ENCODE peak calls at places on chromosomes 12 and 14, in seven cellular contexts. E, O, Y, R, W, M and C are unnamed samples.

GRCh38 chr14:101476258-101476930 is 84.9 kb upstream of the DIO3 start:
- DNase-seq in E (peak), O (no peak), Y (no peak), R (no peak), W (no peak), M (no peak), C (no peak)

GRCh38 chr14:84555493-84555892 is 974.5 kb upstream of the FLRT2 start:
- DNase-seq in E (no peak), O (no peak), Y (no peak), R (no peak), W (no peak), M (no peak), C (no peak)

GRCh38 chr12:127150028-127150427 is 1116.9 kb upstream of the TMEM132C start:
- DNase-seq in E (no peak), O (no peak), Y (no peak), R (no peak), W (no peak), M (no peak), C (no peak)

GRCh38 chr14:103188691-103189480 is 65.6 kb downstream of the TNFAIP2 start:
- DNase-seq in E (no peak), O (peak), Y (peak), R (no peak), W (no peak), M (no peak), C (no peak)

GRCh38 chr14:61609143-61609851 is 86.0 kb upstream of the HIF1A start:
- DNase-seq in E (no peak), O (peak), Y (no peak), R (no peak), W (no peak), M (peak), C (no peak)

GRCh38 chr14:24317141-24317927 is 6.0 kb downstream of the LTB4R start:
- DNase-seq in E (no peak), O (no peak), Y (no peak), R (no peak), W (no peak), M (no peak), C (no peak)

GRCh38 chr12:89245090-89245489 is 107.2 kb downstream of the DUSP6 start:
- DNase-seq in E (no peak), O (no peak), Y (no peak), R (no peak), W (no peak), M (no peak), C (peak)

GRCh38 chr14:50397461-50398196 is 948 bp upstream of the CDKL1 start:
- DNase-seq in E (no peak), O (no peak), Y (no peak), R (no peak), W (no peak), M (no peak), C (no peak)

GRCh38 chr12:45234134-45234865 is 18.4 kb downstream of the ANO6 start:
- DNase-seq in E (no peak), O (peak), Y (no peak), R (peak), W (no peak), M (no peak), C (no peak)

GRCh38 chr14:72792051-72792788 is 101.7 kb downstream of the DPF3 start:
- DNase-seq in E (no peak), O (peak), Y (no peak), R (no peak), W (no peak), M (no peak), C (no peak)

GRCh38 chr14:73762375-73762822 is 48.2 kb upstream of the PNMA1 start:
- DNase-seq in E (no peak), O (peak), Y (peak), R (no peak), W (no peak), M (no peak), C (no peak)

GRCh38 chr12:118271770-118272417 is 100.8 kb downstream of the TAOK3 start:
- DNase-seq in E (no peak), O (peak), Y (no peak), R (peak), W (no peak), M (no peak), C (no peak)

GRCh38 chr12:108630481-108631207 is 3.0 kb downstream of the SELPLG start:
- DNase-seq in E (no peak), O (no peak), Y (no peak), R (no peak), W (no peak), M (no peak), C (no peak)

GRCh38 chr14:49622022-49622607 is 1.5 kb downstream of the MGAT2 start:
- DNase-seq in E (no peak), O (no peak), Y (no peak), R (no peak), W (no peak), M (no peak), C (no peak)

GRCh38 chr12:26266881-26267280 is 71.5 kb downstream of the SSPN start:
- DNase-seq in E (no peak), O (no peak), Y (no peak), R (no peak), W (no peak), M (no peak), C (no peak)

GRCh38 chr12:48183876-48184548 is 568 bp downstream of the CCDC184 start:
- DNase-seq in E (no peak), O (peak), Y (no peak), R (no peak), W (no peak), M (no peak), C (no peak)

GRCh38 chr14:21071225-21072041 is 1.3 kb downstream of the ARHGEF40 start:
- DNase-seq in E (peak), O (peak), Y (peak), R (no peak), W (no peak), M (peak), C (no peak)

GRCh38 chr12:96132819-96133218 is 61.4 kb upstream of the ELK3 start:
- DNase-seq in E (no peak), O (no peak), Y (no peak), R (no peak), W (no peak), M (no peak), C (no peak)

GRCh38 chr14:99821519-99822165 is 28.4 kb downstream of the EML1 start:
- DNase-seq in E (no peak), O (peak), Y (no peak), R (peak), W (no peak), M (peak), C (no peak)

GRCh38 chr12:2177751-2178150 is 125.0 kb downstream of the CACNA1C start:
- DNase-seq in E (no peak), O (no peak), Y (no peak), R (no peak), W (no peak), M (no peak), C (no peak)

GRCh38 chr14:57189070-57189469 is 79.6 kb downstream of the EXOC5 start:
- DNase-seq in E (no peak), O (peak), Y (no peak), R (no peak), W (no peak), M (peak), C (no peak)

GRCh38 chr12:124537525-124538193 is 29.8 kb downstream of the NCOR2 start:
- DNase-seq in E (no peak), O (no peak), Y (no peak), R (no peak), W (no peak), M (no peak), C (no peak)